ENCODE peak calls at places on chromosomes 1 and 21, in seven cellular contexts. H is NCI-H524; K is choroid plexus epithelial cell; R is AG04449; Q is Ammon's horn; I is stimulated activated CD8-positive, alpha-beta memory T cell treated with anti-CD3 and anti-CD28 coated beads, Interleukin-15, amount 100 ng/mL, for 1 hour; D is stimulated activated CD4-positive, alpha-beta T cell treated with anti-CD3 and anti-CD28 coated beads, Interleukin-1b, Interleukin-23, amount 100 ng/mL, for 1 hour. F is an unnamed sample.

GRCh38 chr21:44585892-44586291 is 5.5 kb upstream of the KRTAP10-5 start:
- DNase-seq in R (no peak), D (no peak), Q (no peak), H (no peak), I (no peak), K (no peak), F (no peak)

GRCh38 chr1:220642285-220642684 is 47.9 kb upstream of the C1orf115 start:
- DNase-seq in R (no peak), I (no peak), D (no peak), K (no peak), H (no peak), Q (no peak), F (no peak)

GRCh38 chr21:15054089-15054488 is 10.7 kb downstream of the NRIP1 start:
- DNase-seq in K (no peak), D (no peak), H (no peak), Q (no peak), I (no peak), R (no peak), F (no peak)

GRCh38 chr1:16151200-16151708 is 4.6 kb downstream of the EPHA2 start:
- DNase-seq in D (no peak), R (no peak), Q (no peak), H (peak; percentile 74), I (no peak), K (no peak), F (no peak)

GRCh38 chr1:37716321-37716720 is 24.0 kb downstream of the CDCA8 start:
- DNase-seq in K (no peak), H (no peak), D (no peak), I (no peak), Q (no peak), R (no peak), F (no peak)

GRCh38 chr1:219412772-219413171 is 200.1 kb downstream of the ZC3H11B start:
- DNase-seq in H (no peak), D (no peak), I (no peak), K (no peak), Q (no peak), R (peak; percentile 59), F (no peak)

GRCh38 chr1:168261390-168261789 is 19.3 kb upstream of the TBX19 start:
- DNase-seq in R (peak; percentile 51), D (no peak), I (no peak), H (no peak), Q (no peak), K (peak; percentile 39), F (no peak)

GRCh38 chr1:19387045-19387467 is 74.9 kb downstream of the SLC66A1 start:
- DNase-seq in R (no peak), K (no peak), D (no peak), I (no peak), H (no peak), Q (no peak), F (no peak)

GRCh38 chr21:17554120-17554519 is 41.3 kb downstream of the CXADR start:
- DNase-seq in Q (no peak), K (no peak), H (no peak), I (no peak), R (no peak), D (no peak), F (no peak)

GRCh38 chr1:193545171-193545570 is 358.8 kb upstream of the B3GALT2 start:
- DNase-seq in R (no peak), K (peak; percentile 62), D (no peak), I (no peak), H (no peak), Q (peak; percentile 21), F (no peak)

GRCh38 chr1:201250326-201251011 is 32.8 kb upstream of the PKP1 start:
- DNase-seq in H (no peak), D (no peak), R (no peak), I (no peak), K (no peak), Q (no peak), F (no peak)

GRCh38 chr1:192010406-192010805 is 147.9 kb upstream of the RGS18 start:
- DNase-seq in K (peak; percentile 46), R (peak; percentile 33), H (no peak), Q (no peak), D (no peak), I (no peak), F (no peak)

GRCh38 chr1:51506537-51506936 is 12.5 kb downstream of the EPS15 start:
- DNase-seq in R (peak; percentile 50), Q (peak; percentile 53), D (no peak), K (peak; percentile 91), I (no peak), H (peak; percentile 59), F (no peak)

GRCh38 chr1:175742790-175743459 is 470 bp downstream of the TNR start:
- DNase-seq in Q (peak; percentile 60), R (no peak), H (no peak), I (no peak), D (no peak), K (peak; percentile 42), F (peak; percentile 38)

GRCh38 chr1:1779691-1780597 is 1.7 kb upstream of the NADK start:
- DNase-seq in K (peak; percentile 72), I (peak; percentile 24), H (no peak), Q (peak; percentile 54), R (no peak), D (no peak), F (peak; percentile 34)

GRCh38 chr1:94983343-94983742 is 56.4 kb upstream of the CNN3 start:
- DNase-seq in R (peak; percentile 58), I (no peak), H (no peak), Q (no peak), D (no peak), K (peak; percentile 83), F (no peak)

GRCh38 chr1:66532798-66533783 is 862 bp upstream of the SGIP1 start:
- DNase-seq in K (peak; percentile 90), R (peak; percentile 56), Q (peak; percentile 28), H (peak; percentile 39), D (no peak), I (no peak), F (no peak)

GRCh38 chr1:45551684-45552083 is 1.1 kb downstream of the AKR1A1 start:
- DNase-seq in D (no peak), H (no peak), R (no peak), I (no peak), K (no peak), Q (no peak), F (no peak)

GRCh38 chr1:32680642-32681041 is 21.9 kb downstream of the SYNC start:
- DNase-seq in D (no peak), K (no peak), H (no peak), Q (no peak), R (no peak), I (no peak), F (no peak)

GRCh38 chr1:218451415-218451814 is 106.3 kb downstream of the TGFB2 start:
- DNase-seq in K (no peak), D (no peak), R (no peak), Q (no peak), I (no peak), H (no peak), F (no peak)

GRCh38 chr21:37914211-37914900 is 1.9 kb downstream of the KCNJ6 start:
- DNase-seq in R (no peak), H (peak; percentile 69), D (peak; percentile 1), I (no peak), K (peak; percentile 16), Q (peak; percentile 38), F (no peak)

GRCh38 chr1:244599937-244600350 is 53.0 kb upstream of the DESI2 start:
- DNase-seq in D (peak; percentile 3), R (peak; percentile 84), H (no peak), K (peak; percentile 98), I (no peak), Q (no peak), F (peak; percentile 74)

GRCh38 chr1:153611024-153611352 is 1.9 kb downstream of the S100A16 start:
- DNase-seq in R (no peak), K (no peak), Q (no peak), H (no peak), I (no peak), D (no peak), F (no peak)

GRCh38 chr1:98458514-98459259 is 202.8 kb upstream of the SNX7 start:
- DNase-seq in D (no peak), I (no peak), H (no peak), R (no peak), Q (no peak), K (no peak), F (no peak)

GRCh38 chr1:169879034-169879835 is 14.5 kb downstream of the SCYL3 start:
- DNase-seq in R (no peak), H (no peak), D (no peak), K (peak; percentile 45), Q (no peak), I (no peak), F (no peak)

GRCh38 chr1:211469938-211470529 is 21.9 kb downstream of the RD3 start:
- DNase-seq in Q (peak; percentile 71), K (peak; percentile 81), D (peak; percentile 21), I (peak; percentile 21), R (no peak), H (peak; percentile 73), F (peak; percentile 73)

GRCh38 chr1:92877081-92877711 is 45.4 kb downstream of the RPL5 start:
- DNase-seq in Q (peak; percentile 70), H (peak; percentile 29), D (no peak), I (no peak), K (no peak), R (no peak), F (no peak)

GRCh38 chr1:97721221-97721620 is 199.6 kb downstream of the DPYD start:
- DNase-seq in H (no peak), I (no peak), R (peak; percentile 16), D (no peak), K (peak; percentile 30), Q (no peak), F (no peak)